ENCODE peak calls at places on chromosomes 7 and 10, in ten cellular contexts. J is nucleus accumbens; E is GF-D8; P is Peyer's patch; Y is effector CD4-positive, alpha-beta T cell; S is foreskin fibroblast; C is stimulated activated CD4-positive, alpha-beta T cell treated with anti-CD3 and anti-CD28 coated beads, TNF-alpha, amount 100 ng/mL, for 4 hours; Q is glutamatergic neuron; V is activated CD4-positive, alpha-beta T cell treated with anti-CD3 and anti-CD28 coated beads for 24 hours; G is renal cortical epithelial cell. A is an unnamed sample.
A peak's percentile ranks its signal among the peaks of the same experiment; 100 is the strongest.

GRCh38 chr10:132957981-132958885 is 15.9 kb upstream of the CFAP46 start:
- DNase-seq in J (no peak), E (no peak), P (no peak), Y (no peak), S (no peak), C (no peak), Q (no peak), V (no peak), G (no peak), A (no peak)

GRCh38 chr10:32446701-32447406 is 914 bp downstream of the CCDC7 start:
- DNase-seq in J (no peak), E (peak; percentile 14), P (no peak), Y (no peak), S (no peak), C (no peak), Q (no peak), V (no peak), G (peak; percentile 20), A (no peak)

GRCh38 chr7:143003393-143004051 is 23.4 kb downstream of the OR9A2 start:
- DNase-seq in J (no peak), E (no peak), P (no peak), Y (peak; percentile 6), S (peak; percentile 23), C (no peak), Q (no peak), V (peak; percentile 7), G (peak; percentile 49), A (peak; percentile 9)

GRCh38 chr10:93066544-93066913 is 5.9 kb downstream of the CYP26C1 start:
- DNase-seq in J (no peak), E (no peak), P (no peak), Y (no peak), S (no peak), C (no peak), Q (no peak), V (no peak), G (no peak), A (no peak)

GRCh38 chr10:23994459-23995046 is 214.4 kb upstream of the KIAA1217 start:
- DNase-seq in J (no peak), E (no peak), P (peak; percentile 48), Y (no peak), S (no peak), C (no peak), Q (peak; percentile 78), V (no peak), G (peak; percentile 55), A (peak; percentile 4)

GRCh38 chr10:95266674-95267095 is 24.1 kb downstream of the PDLIM1 start:
- DNase-seq in J (no peak), E (peak; percentile 62), P (no peak), Y (no peak), S (no peak), C (no peak), Q (no peak), V (no peak), G (peak; percentile 99), A (no peak)

GRCh38 chr10:97188234-97188847 is 2.6 kb upstream of the SLIT1 start:
- DNase-seq in J (peak; percentile 49), E (no peak), P (peak; percentile 34), Y (no peak), S (no peak), C (no peak), Q (no peak), V (no peak), G (no peak), A (no peak)

GRCh38 chr10:125375210-125375609 is 214.8 kb upstream of the CTBP2 start:
- DNase-seq in J (no peak), E (no peak), P (no peak), Y (no peak), S (no peak), C (no peak), Q (no peak), V (no peak), G (peak; percentile 63), A (no peak)

GRCh38 chr10:60044221-60044620 is 137.9 kb upstream of the CCDC6 start:
- DNase-seq in J (no peak), E (no peak), P (no peak), Y (no peak), S (peak; percentile 28), C (no peak), Q (no peak), V (no peak), G (no peak), A (no peak)

GRCh38 chr7:101553018-101553770 is 75.9 kb downstream of the MYL10 start:
- DNase-seq in J (no peak), E (no peak), P (no peak), Y (no peak), S (no peak), C (no peak), Q (no peak), V (no peak), G (no peak), A (no peak)

GRCh38 chr7:26490631-26491624 is 199.3 kb downstream of the SNX10 start:
- DNase-seq in J (no peak), E (no peak), P (no peak), Y (no peak), S (no peak), C (no peak), Q (no peak), V (no peak), G (peak; percentile 35), A (no peak)

GRCh38 chr10:63157845-63158624 is 24.9 kb downstream of the NRBF2 start:
- DNase-seq in J (no peak), E (peak; percentile 64), P (no peak), Y (peak; percentile 39), S (peak; percentile 73), C (no peak), Q (no peak), V (peak; percentile 31), G (peak; percentile 88), A (peak; percentile 26)

GRCh38 chr10:80186364-80187012 is 18.8 kb downstream of the ANXA11 start:
- DNase-seq in J (no peak), E (no peak), P (peak; percentile 44), Y (no peak), S (no peak), C (no peak), Q (no peak), V (no peak), G (no peak), A (no peak)

GRCh38 chr10:32953277-32953927 is 4.6 kb downstream of the ITGB1 start:
- DNase-seq in J (no peak), E (no peak), P (no peak), Y (no peak), S (no peak), C (no peak), Q (no peak), V (no peak), G (no peak), A (no peak)